ENCODE peak calls at places on chromosome 1, in nine cellular contexts. K is T47D; Z is retina; Y is CD8-positive, alpha-beta T cell; O is GM04504; A is EL; H is stimulated activated CD4-positive, alpha-beta T cell treated with anti-CD3 and anti-CD28 coated beads, Interleukin-15, amount 100 ng/mL, for 1 hour; N is non-pigmented ciliary epithelial cell; V is effector CD4-positive, alpha-beta T cell. S is an unnamed sample.

GRCh38 chr1:2526824-2527552 is 592 bp upstream of the PANK4 start:
- DNase-seq in K (no peak), Z (peak; percentile 91), Y (no peak), O (peak; percentile 12), A (peak; percentile 66), H (no peak), N (no peak), V (peak; percentile 30), S (peak; percentile 40)

GRCh38 chr1:66436378-66437135 is 97.4 kb upstream of the SGIP1 start:
- DNase-seq in K (peak; percentile 19), Z (no peak), Y (no peak), O (peak; percentile 74), A (peak; percentile 94), H (no peak), N (peak; percentile 64), V (peak; percentile 7), S (peak; percentile 2)

GRCh38 chr1:172761581-172762025 is 102.7 kb downstream of the FASLG start:
- DNase-seq in K (no peak), Z (no peak), Y (no peak), O (no peak), A (peak; percentile 79), H (no peak), N (no peak), V (no peak), S (no peak)

GRCh38 chr1:21775985-21776562 is 6.9 kb downstream of the USP48 start:
- DNase-seq in K (peak; percentile 53), Z (no peak), Y (no peak), O (no peak), A (peak; percentile 58), H (no peak), N (no peak), V (no peak), S (no peak)

GRCh38 chr1:36582066-36582755 is 99.5 kb upstream of the CSF3R start:
- DNase-seq in K (no peak), Z (no peak), Y (no peak), O (no peak), A (no peak), H (no peak), N (no peak), V (no peak), S (no peak)

GRCh38 chr1:18703041-18703621 is 72.5 kb downstream of the PAX7 start:
- DNase-seq in K (peak; percentile 92), Z (peak; percentile 68), Y (no peak), O (no peak), A (peak; percentile 21), H (no peak), N (no peak), V (no peak), S (no peak)

GRCh38 chr1:22612657-22613056 is 23.8 kb upstream of the C1QA start:
- DNase-seq in K (no peak), Z (peak; percentile 43), Y (no peak), O (no peak), A (no peak), H (no peak), N (no peak), V (no peak), S (no peak)

GRCh38 chr1:198117267-198117666 is 39.5 kb upstream of the NEK7 start:
- DNase-seq in K (no peak), Z (no peak), Y (no peak), O (no peak), A (peak; percentile 23), H (no peak), N (no peak), V (no peak), S (no peak)

GRCh38 chr1:211529453-211529852 is 37.5 kb upstream of the RD3 start:
- DNase-seq in K (no peak), Z (no peak), Y (no peak), O (no peak), A (no peak), H (no peak), N (no peak), V (no peak), S (no peak)

GRCh38 chr1:154730251-154730650 is 122.3 kb upstream of the ADAR start:
- DNase-seq in K (peak; percentile 48), Z (no peak), Y (no peak), O (no peak), A (peak; percentile 25), H (no peak), N (no peak), V (no peak), S (no peak)